ENCODE peak calls at places on chromosome 7, in ten cellular contexts. S is upper lobe of right lung, F is sigmoid colon, Y is thoracic aorta, Z is aorta, U is breast epithelium, K is transverse colon, D is heart left ventricle, P is mesendoderm, T is neural progenitor cell. V is an unnamed sample.

GRCh38 chr7:32587431-32587948 is 92.2 kb downstream of the AVL9 start:
- DNase-seq in P (no peak), U (no peak), D (peak; percentile 39), S (no peak), Y (no peak), K (no peak), F (no peak), Z (no peak), T (no peak), V (no peak)

GRCh38 chr7:55092186-55092976 is 73.6 kb downstream of the EGFR start:
- DNase-seq in T (no peak), Y (no peak), K (no peak), S (no peak), D (no peak), U (no peak), Z (no peak), P (no peak), F (no peak), V (no peak)

GRCh38 chr7:50479743-50480517 is 29.8 kb upstream of the FIGNL1 start:
- DNase-seq in T (no peak), F (no peak), U (no peak), Z (no peak), K (no peak), P (no peak), S (no peak), D (no peak), Y (no peak), V (no peak)

GRCh38 chr7:153550173-153550572 is 502.0 kb upstream of the DPP6 start:
- DNase-seq in F (no peak), S (no peak), U (no peak), Y (no peak), P (no peak), Z (no peak), K (no peak), D (no peak), T (no peak), V (no peak)

GRCh38 chr7:112067205-112067604 is 139.0 kb downstream of the DOCK4 start:
- DNase-seq in D (no peak), F (no peak), Z (no peak), Y (no peak), P (no peak), K (no peak), T (no peak), S (no peak), U (no peak), V (no peak)

GRCh38 chr7:156903232-156903909 is 10.4 kb upstream of the LMBR1 start:
- DNase-seq in P (no peak), T (no peak), Z (no peak), S (no peak), Y (no peak), K (no peak), D (peak; percentile 66), U (no peak), F (no peak), V (peak; percentile 21)

GRCh38 chr7:142807855-142808460 is 37.2 kb downstream of the PRSS2 start:
- DNase-seq in F (no peak), Y (no peak), T (no peak), Z (no peak), S (no peak), P (no peak), K (no peak), U (no peak), D (no peak), V (no peak)

GRCh38 chr7:131424219-131424822 is 96.6 kb downstream of the MKLN1 start:
- DNase-seq in U (no peak), F (no peak), D (no peak), T (peak; percentile 20), Y (no peak), P (peak; percentile 13), S (no peak), K (no peak), Z (no peak), V (no peak)

GRCh38 chr7:80420876-80421275 is 91.0 kb downstream of the GNAT3 start:
- DNase-seq in F (no peak), S (no peak), P (no peak), Z (no peak), U (no peak), D (no peak), T (no peak), K (no peak), Y (no peak), V (no peak)

GRCh38 chr7:111012799-111013675 is 77.9 kb upstream of the LRRN3 start:
- DNase-seq in Y (no peak), T (no peak), S (no peak), F (no peak), P (no peak), U (no peak), D (no peak), K (no peak), Z (no peak), V (no peak)

GRCh38 chr7:75916259-75916658 is 1.3 kb downstream of the POR start:
- DNase-seq in S (no peak), Y (no peak), F (no peak), D (no peak), K (no peak), P (no peak), U (no peak), T (no peak), Z (no peak), V (no peak)

GRCh38 chr7:120229094-120229493 is 43.9 kb upstream of the KCND2 start:
- DNase-seq in U (no peak), D (no peak), S (no peak), Y (no peak), T (no peak), P (no peak), Z (no peak), F (no peak), K (no peak), V (no peak)

GRCh38 chr7:85525661-85526060 is 338.8 kb upstream of the SEMA3D start:
- DNase-seq in K (no peak), D (no peak), P (no peak), F (no peak), Y (no peak), U (no peak), T (no peak), S (no peak), Z (no peak), V (no peak)
- H3K4me1 ChIP-seq in K (peaks cover 4% of the 10 kb centered on the region), D (no peaks in the 10 kb centered on the region), P (no peaks in the 10 kb centered on the region), F (no peaks in the 10 kb centered on the region), Y (no peaks in the 10 kb centered on the region), U (no peaks in the 10 kb centered on the region), T (peaks cover 6% of the 10 kb centered on the region), S (no peaks in the 10 kb centered on the region), Z (no peaks in the 10 kb centered on the region), V (peaks cover 6% of the 10 kb centered on the region)

DNA sequence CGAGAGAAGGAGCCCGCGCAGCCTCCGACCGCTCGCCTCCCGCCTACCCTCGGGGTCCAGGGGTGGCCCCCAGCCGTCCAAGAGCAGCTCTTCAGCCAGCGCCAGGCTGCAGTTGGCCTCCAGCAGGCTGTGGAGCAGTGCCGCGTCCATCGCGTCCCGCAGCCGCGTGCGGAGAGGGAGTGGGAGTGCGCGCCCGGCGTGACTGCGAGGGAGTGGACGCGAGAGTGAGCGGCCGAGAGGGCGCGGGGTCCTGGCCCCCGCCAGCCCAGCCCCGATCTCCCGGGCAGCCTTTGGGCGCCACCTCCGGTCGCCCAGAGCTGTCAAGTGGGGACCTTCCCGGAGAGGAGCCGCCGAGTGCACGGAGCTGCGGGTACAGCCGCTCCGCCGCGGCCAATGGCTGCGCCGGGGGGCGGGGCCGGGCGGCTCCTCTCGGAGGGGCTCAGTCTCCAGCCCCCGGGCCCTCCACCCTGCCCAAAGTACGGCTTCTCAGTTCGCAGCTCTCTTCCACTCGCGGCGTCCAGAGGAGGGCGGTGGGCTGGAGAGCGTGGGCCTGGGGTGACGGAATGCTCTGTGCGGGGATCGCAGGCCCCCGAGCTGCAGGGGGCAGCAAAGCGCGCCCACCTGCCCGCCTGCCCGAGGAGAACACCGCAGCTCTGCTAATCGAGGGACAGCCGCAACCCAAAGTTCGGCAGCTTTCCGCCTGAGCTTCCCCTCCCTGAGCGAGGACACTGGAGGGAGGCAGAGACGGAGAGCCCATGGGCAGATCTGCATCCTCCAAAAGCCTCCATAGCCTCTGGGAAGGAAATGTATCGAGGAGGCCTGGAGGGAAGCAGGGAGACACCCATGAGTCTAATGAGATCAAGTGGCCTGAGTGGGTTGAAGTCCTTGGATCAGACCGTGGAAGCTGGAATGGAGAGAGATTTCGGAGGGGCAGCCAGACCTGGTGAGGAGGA is at the start of gene CRHR2:
- DNase-seq in F (no peak), K (no peak), P (no peak), S (peak; percentile 73), U (no peak), Z (no peak), T (peak; percentile 78), D (peak; percentile 36), Y (no peak), V (peak; percentile 51)
- H3K4me3 ChIP-seq in F (peak within 1 kb of the TSS; percentile 56), K (peak within 1 kb of the TSS; percentile 52), P (peak within 1 kb of the TSS; percentile 10), S (peak within 1 kb of the TSS; percentile 46), U (peak within 1 kb of the TSS; percentile 70), Z (peak within 1 kb of the TSS; percentile 1), T (peak within 1 kb of the TSS; percentile 54), D (peak within 1 kb of the TSS; percentile 54), Y (peak within 1 kb of the TSS; percentile 74), V (peak within 1 kb of the TSS; percentile 12)

DNA sequence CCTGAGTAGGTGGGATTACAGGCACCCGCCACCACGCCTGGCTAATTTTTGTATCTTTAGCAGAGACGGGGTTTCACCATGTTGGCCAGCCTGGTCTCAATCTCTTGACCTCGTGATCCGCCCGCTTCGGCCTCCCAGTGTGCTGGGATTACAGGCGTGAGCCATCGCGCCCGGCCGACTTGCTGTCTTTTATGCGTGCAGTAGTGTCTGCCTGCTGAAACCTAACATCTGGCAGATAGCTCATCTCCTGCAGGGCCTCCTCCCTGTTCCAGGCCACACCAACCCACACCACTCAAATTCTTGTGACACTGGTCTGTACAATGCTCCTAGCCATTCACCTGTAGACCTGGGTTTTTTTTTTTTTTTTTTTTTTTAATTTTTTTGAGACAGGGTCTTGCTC is 41.5 kb downstream of the BAIAP2L1 start:
- DNase-seq in P (no peak), T (no peak), S (no peak), D (no peak), Y (no peak), U (no peak), K (no peak), Z (no peak), F (no peak), V (no peak)
- H3K27ac ChIP-seq in P (no peak overlapping the region), T (no peak overlapping the region), S (no peak overlapping the region), D (no peak overlapping the region), Y (no peak overlapping the region), U (no peak overlapping the region), K (peak overlapping the region; percentile 85), Z (no peak overlapping the region), F (no peak overlapping the region), V (no peak overlapping the region)

DNA sequence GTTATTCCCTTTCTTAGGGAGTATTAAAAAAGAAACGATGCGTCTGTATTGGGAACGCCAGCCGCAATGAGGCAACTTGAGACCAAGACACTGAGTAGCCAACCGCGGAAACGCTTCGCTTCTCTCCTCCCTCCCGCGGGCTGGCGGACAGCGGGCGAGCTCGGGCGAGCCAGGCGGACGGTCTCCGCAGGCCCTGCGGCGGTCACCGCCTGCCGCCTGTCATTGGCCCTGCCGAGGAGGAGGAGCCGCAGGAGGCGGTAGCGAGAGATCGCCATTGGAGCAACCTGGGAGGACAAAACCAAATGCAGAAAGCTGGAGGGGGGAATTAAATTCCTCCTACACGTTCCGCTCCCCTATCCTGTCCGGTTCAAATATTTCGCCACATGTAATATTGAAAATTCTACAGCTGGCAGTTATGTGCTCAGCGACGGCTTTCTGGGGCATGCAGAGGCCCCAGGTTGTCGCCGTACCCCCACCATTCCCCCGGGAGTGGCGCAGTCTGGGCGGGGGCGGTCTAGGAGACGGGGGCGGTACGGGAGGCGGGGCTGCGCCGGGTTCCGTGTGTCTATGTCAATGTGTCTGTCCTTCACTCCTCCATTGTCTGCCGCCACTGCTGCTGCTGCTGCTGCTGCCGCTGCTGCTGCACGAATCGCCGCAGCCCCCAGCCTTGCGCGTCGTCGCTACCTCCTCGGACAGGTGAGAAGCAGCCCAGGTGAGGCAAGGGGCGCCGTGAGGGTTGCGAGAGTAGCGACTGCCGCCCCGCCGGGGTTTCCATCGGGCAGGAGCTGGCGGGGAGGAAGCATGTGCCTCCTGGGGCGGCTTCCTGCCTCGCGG is at the start of the genes ANKMY2 and BZW2:
- DNase-seq in P (peak; percentile 98), K (peak; percentile 95), U (peak; percentile 93), F (peak; percentile 98), Z (peak; percentile 97), Y (peak; percentile 66), T (peak; percentile 99), D (peak; percentile 96), S (peak; percentile 98), V (peak; percentile 95)
- H3K4me1 ChIP-seq in P (peaks cover 7% of the 10 kb centered on the region), K (peaks cover 54% of the 10 kb centered on the region), U (no peaks in the 10 kb centered on the region), F (peaks cover 26% of the 10 kb centered on the region), Z (peaks cover 2% of the 10 kb centered on the region), Y (peaks cover 32% of the 10 kb centered on the region), T (peaks cover 45% of the 10 kb centered on the region), D (peaks cover 20% of the 10 kb centered on the region), S (peaks cover 16% of the 10 kb centered on the region), V (peaks cover 54% of the 10 kb centered on the region)